ENCODE peak calls at places on chromosome 19, in five cellular contexts. Y is mesothelial cell of epicardium, Q is osteocyte, B is osteoblast, L is Panc1. X is an unnamed sample.

GRCh38 chr19:58556633-58557252 is 1.7 kb downstream of the UBE2M start:
- DNase-seq in Y (no peak), Q (no peak), B (peak), L (no peak), X (no peak)

GRCh38 chr19:16293133-16294085 is 31.2 kb upstream of the KLF2 start:
- DNase-seq in Y (peak), Q (no peak), B (peak), L (no peak), X (no peak)

GRCh38 chr19:3617463-3617862 is 9.1 kb downstream of the CACTIN start:
- DNase-seq in Y (no peak), Q (no peak), B (no peak), L (no peak), X (no peak)

GRCh38 chr19:15195381-15195964 is 5.3 kb downstream of the NOTCH3 start:
- DNase-seq in Y (peak), Q (no peak), B (peak), L (no peak), X (peak)

GRCh38 chr19:51110666-51110971 is 2.4 kb upstream of the CTU1 start:
- DNase-seq in Y (no peak), Q (no peak), B (no peak), L (no peak), X (no peak)

GRCh38 chr19:7295912-7296486 is 1.8 kb upstream of the INSR start:
- DNase-seq in Y (no peak), Q (no peak), B (no peak), L (no peak), X (no peak)

GRCh38 chr19:6761053-6761676 is 6.1 kb downstream of the SH2D3A start:
- DNase-seq in Y (no peak), Q (no peak), B (peak), L (no peak), X (no peak)

GRCh38 chr19:37654525-37654832 is 786 bp downstream of the ZFP30 start:
- DNase-seq in Y (no peak), Q (no peak), B (no peak), L (peak), X (no peak)

GRCh38 chr19:2282062-2282861 is at the start of gene PEAK3:
- DNase-seq in Y (no peak), Q (peak), B (peak), L (no peak), X (no peak)

GRCh38 chr19:28619842-28620429 is 593.0 kb downstream of the UQCRFS1 start:
- DNase-seq in Y (no peak), Q (no peak), B (no peak), L (no peak), X (no peak)

GRCh38 chr19:17296278-17296677 is 6.9 kb downstream of the ABHD8 start:
- DNase-seq in Y (no peak), Q (no peak), B (peak), L (peak), X (no peak)

GRCh38 chr19:5354403-5354802 is 13.8 kb upstream of the PTPRS start:
- DNase-seq in Y (no peak), Q (no peak), B (no peak), L (no peak), X (no peak)

GRCh38 chr19:2251577-2252480 is 2.7 kb downstream of the AMH start:
- DNase-seq in Y (no peak), Q (no peak), B (peak), L (no peak), X (no peak)

GRCh38 chr19:51552996-51553725 is 17.9 kb upstream of the ZNF175 start:
- DNase-seq in Y (peak), Q (peak), B (peak), L (no peak), X (peak)

GRCh38 chr19:14575428-14575980 is 3.6 kb upstream of the NDUFB7 start:
- DNase-seq in Y (no peak), Q (no peak), B (peak), L (no peak), X (no peak)

GRCh38 chr19:33396701-33397535 is 23.4 kb downstream of the CEBPG start:
- DNase-seq in Y (no peak), Q (no peak), B (peak), L (no peak), X (no peak)

GRCh38 chr19:29105629-29106352 is 107.2 kb downstream of the UQCRFS1 start:
- DNase-seq in Y (no peak), Q (no peak), B (no peak), L (no peak), X (no peak)

GRCh38 chr19:57053401-57053800 is 66.4 kb upstream of the USP29 start:
- DNase-seq in Y (no peak), Q (no peak), B (no peak), L (no peak), X (no peak)

GRCh38 chr19:507286-508203 is at the start of gene TPGS1:
- DNase-seq in Y (peak), Q (peak), B (peak), L (no peak), X (peak)

GRCh38 chr19:6849876-6850275 is 37.5 kb upstream of the ADGRE1 start:
- DNase-seq in Y (no peak), Q (no peak), B (no peak), L (no peak), X (no peak)

GRCh38 chr19:48681127-48681470 is 8.3 kb upstream of the NTN5 start:
- DNase-seq in Y (no peak), Q (no peak), B (peak), L (no peak), X (no peak)

GRCh38 chr19:1911995-1912394 is 6.8 kb downstream of the ADAT3 start:
- DNase-seq in Y (no peak), Q (no peak), B (peak), L (no peak), X (no peak)

GRCh38 chr19:7970716-7971448 is 27.4 kb upstream of the TIMM44 start:
- DNase-seq in Y (no peak), Q (no peak), B (peak), L (no peak), X (no peak)

GRCh38 chr19:3465552-3465951 is 14.8 kb downstream of the SMIM24 start:
- DNase-seq in Y (no peak), Q (no peak), B (peak), L (no peak), X (no peak)

GRCh38 chr19:51514866-51515481 is 13.4 kb upstream of the SIGLEC12 start:
- DNase-seq in Y (no peak), Q (no peak), B (peak), L (peak), X (no peak)

GRCh38 chr19:1181606-1182005 is 7.5 kb upstream of the SBNO2 start:
- DNase-seq in Y (no peak), Q (no peak), B (peak), L (no peak), X (no peak)

GRCh38 chr19:50496189-50497029 is 14.6 kb downstream of the JOSD2 start:
- DNase-seq in Y (no peak), Q (no peak), B (no peak), L (no peak), X (no peak)

GRCh38 chr19:19154768-19155494 is 15.1 kb downstream of the MEF2B start:
- DNase-seq in Y (no peak), Q (no peak), B (no peak), L (no peak), X (no peak)

GRCh38 chr19:49094505-49095482 is 9.5 kb downstream of the SNRNP70 start:
- DNase-seq in Y (no peak), Q (no peak), B (peak), L (no peak), X (no peak)

GRCh38 chr19:38394488-38394887 is 6.0 kb downstream of the SPRED3 start:
- DNase-seq in Y (no peak), Q (no peak), B (peak), L (no peak), X (no peak)

GRCh38 chr19:57350877-57351805 is at the start of gene ZNF304:
- DNase-seq in Y (peak), Q (peak), B (peak), L (peak), X (peak)

GRCh38 chr19:2469102-2469914 is 6.6 kb upstream of the GADD45B start:
- DNase-seq in Y (no peak), Q (no peak), B (peak), L (no peak), X (no peak)

GRCh38 chr19:5356918-5357317 is 16.3 kb upstream of the PTPRS start:
- DNase-seq in Y (no peak), Q (no peak), B (peak), L (no peak), X (no peak)

GRCh38 chr19:55333870-55334269 is 5.8 kb upstream of the KMT5C start:
- DNase-seq in Y (no peak), Q (no peak), B (peak), L (no peak), X (no peak)

GRCh38 chr19:11496391-11497163 is 9.1 kb downstream of the ZNF653 start:
- DNase-seq in Y (no peak), Q (peak), B (peak), L (no peak), X (peak)

GRCh38 chr19:48501961-48502719 is 9.5 kb downstream of the LMTK3 start:
- DNase-seq in Y (peak), Q (no peak), B (peak), L (no peak), X (peak)

GRCh38 chr19:3608750-3609322 is 2.2 kb upstream of the TBXA2R start:
- DNase-seq in Y (no peak), Q (no peak), B (no peak), L (no peak), X (no peak)

GRCh38 chr19:15260939-15261338 is 28.7 kb upstream of the EPHX3 start:
- DNase-seq in Y (no peak), Q (no peak), B (peak), L (no peak), X (no peak)

GRCh38 chr19:47377801-47378200 is 28.7 kb downstream of the DHX34 start:
- DNase-seq in Y (no peak), Q (no peak), B (peak), L (no peak), X (no peak)
- TF ChIP-seq CTCF in Y (no peak), Q (no peak), B (no peak), L (no peak), X (no peak)

GRCh38 chr19:31461814-31462539 is 112.7 kb upstream of the TSHZ3 start:
- DNase-seq in Y (no peak), Q (no peak), B (no peak), L (no peak), X (no peak)
- TF ChIP-seq CTCF in Y (no peak), Q (no peak), B (peak), L (peak), X (no peak)

GRCh38 chr19:45933759-45934158 is 19.2 kb upstream of the NANOS2 start:
- DNase-seq in Y (no peak), Q (no peak), B (no peak), L (no peak), X (no peak)

GRCh38 chr19:45929247-45929646 is 14.7 kb upstream of the NANOS2 start:
- DNase-seq in Y (no peak), Q (no peak), B (peak), L (no peak), X (no peak)

GRCh38 chr19:45927565-45928261 is 13.1 kb upstream of the NANOS2 start:
- DNase-seq in Y (peak), Q (peak), B (peak), L (peak), X (peak)

GRCh38 chr19:45934551-45935230 is 20.1 kb upstream of the NANOS2 start:
- DNase-seq in Y (no peak), Q (no peak), B (peak), L (no peak), X (no peak)

DNA sequence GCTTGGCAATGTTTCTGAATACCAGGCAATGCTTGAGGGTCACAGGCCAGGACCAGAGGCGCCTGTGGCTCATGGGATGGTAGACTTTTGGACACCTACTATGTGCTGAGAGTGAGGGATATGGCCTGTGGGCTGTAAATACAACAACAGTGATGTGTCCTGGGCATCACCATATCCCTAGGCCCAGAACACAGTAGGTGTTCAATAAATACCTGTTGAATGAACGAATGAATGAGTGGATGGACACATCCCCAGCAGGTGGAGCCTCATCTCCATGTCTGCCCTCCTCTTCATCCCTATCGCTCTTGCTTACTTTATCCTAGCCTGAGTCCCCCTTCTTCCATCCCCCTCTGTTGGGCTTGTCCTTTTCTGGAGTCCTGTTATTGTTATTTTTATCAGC is 16.5 kb upstream of the NANOS2 start:
- DNase-seq in Y (no peak), Q (no peak), B (no peak), L (no peak), X (no peak)
- TF ChIP-seq CTCF in Y (no peak), Q (no peak), B (no peak), L (no peak), X (no peak)

GRCh38 chr19:39539519-39540332 is at the start of gene EID2:
- DNase-seq in Y (peak), Q (peak), B (peak), L (peak), X (peak)
- TF ChIP-seq CTCF in Y (peak), Q (peak), B (peak), L (no peak), X (peak)

DNA sequence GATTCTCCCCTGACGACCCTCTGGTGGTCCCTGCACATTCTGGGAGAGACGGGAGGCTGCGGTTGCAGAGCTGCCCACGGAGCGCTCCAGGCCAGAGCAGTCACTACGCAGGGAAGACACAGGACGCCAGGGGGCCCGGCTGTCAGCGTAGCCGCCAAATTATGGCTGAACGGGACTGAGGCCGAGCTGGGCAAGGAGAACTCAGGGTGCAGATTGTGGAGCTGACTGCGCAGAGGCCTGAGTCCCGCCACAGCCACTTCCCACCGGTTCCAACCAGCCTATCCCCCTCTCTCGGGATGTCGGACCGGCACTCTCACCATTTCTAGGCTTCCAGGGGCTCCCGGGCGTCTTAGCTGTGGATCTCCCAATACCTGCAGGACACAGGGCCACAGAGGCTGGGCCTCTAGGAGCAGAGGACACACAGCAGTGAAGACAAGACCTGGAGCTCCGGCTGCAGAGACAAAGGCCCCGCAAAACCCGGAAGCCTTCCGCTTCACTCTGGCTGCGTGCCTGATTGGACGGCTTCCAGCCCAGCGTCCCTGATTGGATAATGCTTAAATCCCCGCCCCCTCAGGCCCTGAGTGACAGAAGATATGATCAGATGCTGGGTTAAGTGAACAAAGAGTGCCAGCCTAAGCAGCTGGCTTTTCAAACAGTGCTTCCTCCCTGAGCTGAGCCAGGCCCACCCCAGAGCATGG is at the start of gene ZNF737:
- DNase-seq in Y (peak), Q (peak), B (peak), L (peak), X (peak)
- TF ChIP-seq CTCF in Y (peak), Q (peak), B (peak), L (peak), X (peak)

GRCh38 chr19:10207026-10207425 is 12.3 kb upstream of the DNMT1 start:
- DNase-seq in Y (no peak), Q (no peak), B (peak), L (no peak), X (no peak)
- TF ChIP-seq CTCF in Y (no peak), Q (no peak), B (no peak), L (no peak), X (no peak)